ENCODE peak calls at places on chromosome 1, in six cellular contexts. X, G, F, M, H and T are unnamed samples.
A peak's percentile ranks its signal among the peaks of the same experiment; 100 is the strongest.

GRCh38 chr1:181397841-181398240 is 85.5 kb upstream of the CACNA1E start:
- DNase-seq in G (peak; percentile 21), F (no peak), H (no peak), M (no peak), X (no peak), T (no peak)

GRCh38 chr1:145707183-145707867 is at the start of gene PDZK1:
- DNase-seq in H (no peak), X (no peak), M (peak; percentile 63), F (no peak), G (no peak), T (peak; percentile 51)

GRCh38 chr1:42957880-42958487 is 684 bp downstream of the SLC2A1 start:
- DNase-seq in G (peak; percentile 81), H (peak; percentile 68), M (peak; percentile 55), X (peak; percentile 84), F (no peak), T (no peak)

GRCh38 chr1:206766251-206766856 is 4.2 kb upstream of the IL19 start:
- DNase-seq in F (no peak), H (no peak), G (peak; percentile 79), X (no peak), M (peak; percentile 10), T (peak; percentile 92)

GRCh38 chr1:9705337-9706098 is 54.0 kb downstream of the PIK3CD start:
- DNase-seq in X (no peak), H (no peak), M (peak; percentile 54), G (no peak), F (no peak), T (peak; percentile 70)

GRCh38 chr1:174433451-174433850 is 14.3 kb upstream of the GPR52 start:
- DNase-seq in H (no peak), M (no peak), F (no peak), X (no peak), G (no peak), T (no peak)

GRCh38 chr1:228215663-228216116 is 7.8 kb downstream of the OBSCN start:
- DNase-seq in H (no peak), G (no peak), X (no peak), F (no peak), M (no peak), T (no peak)

GRCh38 chr1:36511804-36512798 is 29.4 kb upstream of the CSF3R start:
- DNase-seq in G (no peak), F (no peak), M (no peak), X (no peak), H (no peak), T (no peak)

GRCh38 chr1:41355761-41356160 is 5.5 kb upstream of the FOXO6 start:
- DNase-seq in G (no peak), M (no peak), H (no peak), F (no peak), X (no peak), T (no peak)

GRCh38 chr1:29428997-29429396 is 192.7 kb downstream of the PTPRU start:
- DNase-seq in H (no peak), F (no peak), X (no peak), M (no peak), G (no peak), T (no peak)

GRCh38 chr1:8425150-8425780 is 107.4 kb downstream of the SLC45A1 start:
- DNase-seq in F (no peak), G (no peak), M (no peak), H (no peak), X (no peak), T (no peak)

GRCh38 chr1:5950994-5951749 is 41.1 kb downstream of the NPHP4 start:
- DNase-seq in X (no peak), G (peak; percentile 34), H (no peak), F (no peak), M (no peak), T (no peak)

GRCh38 chr1:175951627-175952026 is 208.2 kb upstream of the TNR start:
- DNase-seq in G (no peak), X (no peak), M (no peak), H (no peak), F (no peak), T (no peak)

GRCh38 chr1:27527223-27527856 is 37.4 kb upstream of the WASF2 start:
- DNase-seq in H (peak; percentile 94), G (peak; percentile 47), M (no peak), F (peak; percentile 63), X (peak; percentile 41), T (no peak)

GRCh38 chr1:237303929-237304328 is 261.9 kb downstream of the RYR2 start:
- DNase-seq in M (no peak), F (no peak), X (no peak), H (no peak), G (no peak), T (no peak)

GRCh38 chr1:40673452-40673851 is 8.0 kb upstream of the RIMS3 start:
- DNase-seq in H (no peak), G (no peak), M (no peak), X (no peak), F (no peak), T (no peak)

GRCh38 chr1:159778266-159778665 is 2.5 kb upstream of the DUSP23 start:
- DNase-seq in H (no peak), M (no peak), F (no peak), X (no peak), G (no peak), T (no peak)

GRCh38 chr1:160226623-160227022 is 21.4 kb downstream of the PEA15 start:
- DNase-seq in H (no peak), F (no peak), G (no peak), X (no peak), M (no peak), T (no peak)

GRCh38 chr1:116373451-116374339 is 651 bp downstream of the ATP1A1 start:
- DNase-seq in G (peak; percentile 55), F (no peak), X (no peak), H (peak; percentile 10), M (peak; percentile 44), T (no peak)

GRCh38 chr1:12600880-12601633 is 17.0 kb downstream of the DHRS3 start:
- DNase-seq in H (no peak), X (peak; percentile 75), G (no peak), M (peak; percentile 71), F (no peak), T (no peak)

GRCh38 chr1:61420909-61421835 is 303.8 kb downstream of the TM2D1 start:
- DNase-seq in H (no peak), F (no peak), X (no peak), M (no peak), G (no peak), T (no peak)

GRCh38 chr1:201676061-201676644 is 137.2 kb downstream of the NAV1 start:
- DNase-seq in G (no peak), F (no peak), M (peak; percentile 62), X (no peak), H (no peak), T (peak; percentile 36)

GRCh38 chr1:7334475-7335035 is 436.5 kb upstream of the VAMP3 start:
- DNase-seq in X (no peak), F (no peak), H (peak; percentile 66), G (no peak), M (no peak), T (no peak)

GRCh38 chr1:236759252-236759859 is 35.7 kb upstream of the MTR start:
- DNase-seq in X (peak; percentile 21), G (no peak), H (peak; percentile 29), M (peak; percentile 61), F (peak; percentile 8), T (peak; percentile 50)

GRCh38 chr1:155002479-155003226 is at the start of gene ZBTB7B:
- DNase-seq in M (peak; percentile 40), G (peak; percentile 59), F (no peak), X (peak; percentile 71), H (no peak), T (no peak)

GRCh38 chr1:234842726-234843641 is 233.0 kb upstream of the IRF2BP2 start:
- DNase-seq in H (no peak), G (peak; percentile 88), X (no peak), M (no peak), F (no peak), T (no peak)

GRCh38 chr1:235404190-235404589 is 37.0 kb downstream of the TBCE start:
- DNase-seq in X (no peak), F (no peak), G (no peak), H (no peak), M (no peak), T (peak; percentile 45)

GRCh38 chr1:41862411-41863221 is 56.1 kb downstream of the HIVEP3 start:
- DNase-seq in G (no peak), H (no peak), M (peak; percentile 43), X (no peak), F (no peak), T (peak; percentile 98)

GRCh38 chr1:9235123-9235513 is 544 bp downstream of the H6PD start:
- DNase-seq in F (no peak), G (no peak), X (peak; percentile 54), M (peak; percentile 67), H (no peak), T (peak; percentile 31)